ENCODE peak calls at places on chromosomes 6 and 20, in nine cellular contexts. J, N, H, T, R, A, K, U and V are unnamed samples.
A peak's percentile ranks its signal among the peaks of the same experiment; 100 is the strongest.

GRCh38 chr6:147909645-147910044 is 401.2 kb downstream of the SAMD5 start:
- DNase-seq in U (no peak), N (no peak), A (no peak), H (no peak), J (no peak), T (no peak), K (no peak), R (no peak), V (no peak)

GRCh38 chr6:90460067-90460466 is 126.8 kb downstream of the MAP3K7 start:
- DNase-seq in N (no peak), K (no peak), U (no peak), J (no peak), H (no peak), T (no peak), A (no peak), R (no peak), V (no peak)

GRCh38 chr20:48180039-48180438 is 394.8 kb upstream of the SULF2 start:
- DNase-seq in N (peak; percentile 64), J (no peak), K (no peak), R (no peak), H (no peak), A (no peak), T (no peak), U (no peak), V (no peak)

GRCh38 chr20:23519556-23519955 is 28.6 kb downstream of the CST8 start:
- DNase-seq in A (no peak), N (no peak), J (no peak), K (no peak), T (no peak), R (no peak), H (no peak), U (no peak), V (no peak)

GRCh38 chr6:160337991-160338390 is 10.2 kb upstream of the SLC22A3 start:
- DNase-seq in N (no peak), U (no peak), A (no peak), R (no peak), K (no peak), J (no peak), T (no peak), H (no peak), V (no peak)

GRCh38 chr6:43173496-43174262 is 2.6 kb downstream of the SRF start:
- DNase-seq in A (no peak), K (peak; percentile 23), T (no peak), J (no peak), N (no peak), H (no peak), U (no peak), R (no peak), V (peak; percentile 48)

GRCh38 chr20:16785221-16785620 is 37.1 kb downstream of the OTOR start:
- DNase-seq in N (no peak), K (no peak), U (no peak), H (no peak), R (no peak), A (no peak), J (no peak), T (no peak), V (no peak)

GRCh38 chr20:1945134-1945618 is 48.7 kb downstream of the PDYN start:
- DNase-seq in K (no peak), A (peak; percentile 43), T (peak; percentile 72), J (peak; percentile 85), U (peak; percentile 68), N (no peak), R (no peak), H (peak; percentile 87), V (no peak)

GRCh38 chr6:87078983-87079616 is 15.8 kb downstream of the CGA start:
- DNase-seq in U (peak; percentile 21), A (peak; percentile 51), H (no peak), K (peak; percentile 69), J (peak; percentile 73), T (peak; percentile 80), N (peak; percentile 70), R (peak; percentile 4), V (peak; percentile 70)

GRCh38 chr20:34710861-34711574 is 6.9 kb downstream of the TP53INP2 start:
- DNase-seq in T (no peak), N (no peak), R (no peak), K (no peak), A (no peak), U (no peak), H (no peak), J (no peak), V (no peak)

GRCh38 chr6:41645007-41645618 is 6.8 kb downstream of the MDFI start:
- DNase-seq in T (no peak), R (no peak), J (no peak), H (no peak), U (no peak), A (no peak), N (no peak), K (no peak), V (no peak)

GRCh38 chr6:41644297-41644879 is 6.1 kb downstream of the MDFI start:
- DNase-seq in K (no peak), H (no peak), U (no peak), A (no peak), R (no peak), J (no peak), N (no peak), T (no peak), V (no peak)

GRCh38 chr6:41648070-41648585 is 9.9 kb downstream of the MDFI start:
- DNase-seq in H (no peak), J (no peak), U (no peak), R (no peak), N (no peak), A (no peak), T (no peak), K (no peak), V (no peak)

GRCh38 chr6:41647061-41647511 is 8.8 kb downstream of the MDFI start:
- DNase-seq in N (no peak), T (no peak), R (no peak), K (no peak), J (no peak), U (no peak), H (no peak), A (no peak), V (no peak)

GRCh38 chr6:41646026-41646795 is 7.9 kb downstream of the MDFI start:
- DNase-seq in R (no peak), A (no peak), J (no peak), U (no peak), H (no peak), T (no peak), N (no peak), K (no peak), V (no peak)
- H3K27ac ChIP-seq in R (no peak overlapping the region), A (no peak overlapping the region), J (no peak overlapping the region), U (no peak overlapping the region), H (no peak overlapping the region), T (no peak overlapping the region), N (no peak overlapping the region), K (no peak overlapping the region), V (no peak overlapping the region)

GRCh38 chr6:36683145-36683655 is 4.7 kb downstream of the CDKN1A start:
- DNase-seq in K (no peak), J (no peak), N (no peak), H (no peak), U (no peak), R (no peak), T (peak; percentile 65), A (no peak), V (no peak)

GRCh38 chr6:36685198-36685919 is 6.8 kb downstream of the CDKN1A start:
- DNase-seq in J (peak; percentile 42), A (no peak), N (no peak), K (no peak), U (no peak), R (no peak), T (no peak), H (no peak), V (no peak)

GRCh38 chr6:36683656-36684446 is 5.3 kb downstream of the CDKN1A start:
- DNase-seq in U (no peak), T (peak; percentile 71), R (no peak), K (no peak), N (no peak), J (peak; percentile 50), H (no peak), A (no peak), V (no peak)

GRCh38 chr6:36684447-36684812 is 5.9 kb downstream of the CDKN1A start:
- DNase-seq in R (no peak), N (no peak), U (no peak), H (no peak), A (no peak), K (no peak), J (no peak), T (no peak), V (no peak)

GRCh38 chr6:36682328-36683144 is 4.0 kb downstream of the CDKN1A start:
- DNase-seq in N (peak; percentile 48), H (peak; percentile 84), T (peak; percentile 95), J (peak; percentile 71), R (peak; percentile 28), K (peak; percentile 91), A (peak; percentile 45), U (peak; percentile 87), V (peak; percentile 90)
- H3K4me1 ChIP-seq in N (peaks cover 34% of the 10 kb centered on the region), H (peaks cover 80% of the 10 kb centered on the region), T (peaks cover 52% of the 10 kb centered on the region), J (peaks cover 32% of the 10 kb centered on the region), R (peaks cover 25% of the 10 kb centered on the region), K (peaks cover 66% of the 10 kb centered on the region), A (peaks cover 63% of the 10 kb centered on the region), U (peaks cover 17% of the 10 kb centered on the region), V (peaks cover 5% of the 10 kb centered on the region)

DNA sequence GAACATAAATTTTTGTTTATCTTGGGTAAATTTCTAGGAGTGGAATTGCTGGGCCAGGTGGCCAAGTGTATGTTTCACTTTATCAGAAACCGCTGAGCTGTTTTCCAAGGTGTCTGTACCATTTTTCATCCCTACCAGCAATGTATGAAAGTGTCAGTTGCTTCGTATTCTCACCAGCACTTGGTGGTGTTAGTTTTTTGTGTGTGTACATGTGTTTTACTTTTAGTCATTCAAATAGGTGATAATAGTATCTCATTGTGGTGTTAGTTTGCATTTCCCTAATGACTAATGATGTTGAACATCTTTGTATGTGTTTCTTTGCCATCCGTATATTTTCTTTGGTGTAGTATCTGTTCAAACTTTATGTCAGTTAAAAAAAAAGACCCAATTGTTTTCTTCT is 124.3 kb downstream of the CEBPB start:
- DNase-seq in H (no peak), R (no peak), U (no peak), N (no peak), A (no peak), J (no peak), K (no peak), T (no peak), V (no peak)
- H3K27ac ChIP-seq in H (no peak overlapping the region), R (no peak overlapping the region), U (no peak overlapping the region), N (peak overlapping the region; percentile 19), A (no peak overlapping the region), J (no peak overlapping the region), K (no peak overlapping the region), T (no peak overlapping the region), V (no peak overlapping the region)

GRCh38 chr6:11605507-11605905 is 68.0 kb downstream of the TMEM170B start:
- DNase-seq in J (no peak), A (no peak), N (no peak), R (no peak), H (no peak), T (no peak), U (no peak), K (no peak), V (peak; percentile 18)

GRCh38 chr6:11608600-11609323 is 71.2 kb downstream of the TMEM170B start:
- DNase-seq in A (no peak), N (no peak), T (no peak), K (no peak), U (no peak), R (no peak), H (no peak), J (no peak), V (no peak)

GRCh38 chr6:11606287-11606686 is 68.7 kb downstream of the TMEM170B start:
- DNase-seq in U (peak; percentile 20), J (no peak), A (no peak), K (no peak), R (no peak), T (peak; percentile 32), N (no peak), H (no peak), V (peak; percentile 12)

GRCh38 chr6:11609324-11610071 is 71.9 kb downstream of the TMEM170B start:
- DNase-seq in H (no peak), J (no peak), N (peak; percentile 89), R (no peak), K (no peak), A (peak; percentile 40), U (no peak), T (no peak), V (no peak)

GRCh38 chr6:11607381-11607780 is 69.8 kb downstream of the TMEM170B start:
- DNase-seq in R (no peak), N (no peak), A (no peak), J (no peak), H (no peak), K (no peak), T (no peak), U (peak; percentile 39), V (peak; percentile 52)
- H3K4me1 ChIP-seq in R (no peaks in the 10 kb centered on the region), N (peaks cover 45% of the 10 kb centered on the region), A (peaks cover 48% of the 10 kb centered on the region), J (peaks cover 22% of the 10 kb centered on the region), H (peaks cover 28% of the 10 kb centered on the region), K (no peaks in the 10 kb centered on the region), T (peaks cover 8% of the 10 kb centered on the region), U (peaks cover 9% of the 10 kb centered on the region), V (no peaks in the 10 kb centered on the region)